ENCODE peak calls at places on chromosomes 4 and X, in four cellular contexts. One of them, this sample, is unnamed.

GRCh38 chr4:40124690-40125089 is 68.0 kb downstream of the N4BP2 start:
- DNase-seq in SHP77 treated with DMSO at 0.1 percent for 48 hours: no peak
- DNase-seq in NB4: no peak
- DNase-seq in cardiac muscle cell: no peak
- DNase-seq in this sample: no peak

GRCh38 chr4:40427138-40427537 is 92.0 kb downstream of the CHRNA9 start:
- DNase-seq in SHP77 treated with DMSO at 0.1 percent for 48 hours: no peak
- DNase-seq in cardiac muscle cell: no peak
- DNase-seq in NB4: peak; percentile 70
- DNase-seq in this sample: no peak

GRCh38 chr4:172352351-172352750 is 539.1 kb downstream of the GALNTL6 start:
- DNase-seq in SHP77 treated with DMSO at 0.1 percent for 48 hours: no peak
- DNase-seq in cardiac muscle cell: no peak
- DNase-seq in NB4: no peak
- DNase-seq in this sample: no peak

GRCh38 chr4:40283968-40284367 is 51.2 kb upstream of the CHRNA9 start:
- DNase-seq in cardiac muscle cell: no peak
- DNase-seq in SHP77 treated with DMSO at 0.1 percent for 48 hours: no peak
- DNase-seq in NB4: peak; percentile 61
- DNase-seq in this sample: peak; percentile 49

GRCh38 chr4:151950993-151951726 is 190.4 kb upstream of the GATB start:
- DNase-seq in SHP77 treated with DMSO at 0.1 percent for 48 hours: no peak
- DNase-seq in cardiac muscle cell: no peak
- DNase-seq in NB4: no peak
- DNase-seq in this sample: no peak

GRCh38 chr4:176635372-176636261 is 157.1 kb downstream of the VEGFC start:
- DNase-seq in NB4: peak; percentile 24
- DNase-seq in SHP77 treated with DMSO at 0.1 percent for 48 hours: no peak
- DNase-seq in cardiac muscle cell: no peak
- DNase-seq in this sample: peak; percentile 67

GRCh38 chrX:47809065-47809788 is 27.5 kb upstream of the ZNF81 start:
- DNase-seq in cardiac muscle cell: no peak
- DNase-seq in SHP77 treated with DMSO at 0.1 percent for 48 hours: no peak
- DNase-seq in NB4: no peak
- DNase-seq in this sample: no peak

GRCh38 chrX:55907968-55908607 is 190.5 kb downstream of the RRAGB start:
- DNase-seq in cardiac muscle cell: peak; percentile 63
- DNase-seq in SHP77 treated with DMSO at 0.1 percent for 48 hours: no peak
- DNase-seq in NB4: no peak
- DNase-seq in this sample: peak; percentile 14

GRCh38 chrX:41759817-41760216 is 35.8 kb downstream of the GPR82 start:
- DNase-seq in NB4: peak; percentile 61
- DNase-seq in SHP77 treated with DMSO at 0.1 percent for 48 hours: no peak
- DNase-seq in cardiac muscle cell: peak; percentile 38
- DNase-seq in this sample: no peak

GRCh38 chr4:25030283-25031076 is at the start of gene LGI2:
- DNase-seq in cardiac muscle cell: peak; percentile 70
- DNase-seq in NB4: peak; percentile 30
- DNase-seq in SHP77 treated with DMSO at 0.1 percent for 48 hours: no peak
- DNase-seq in this sample: no peak

GRCh38 chr4:95317124-95317820 is 231.5 kb downstream of the UNC5C start:
- DNase-seq in SHP77 treated with DMSO at 0.1 percent for 48 hours: no peak
- DNase-seq in NB4: no peak
- DNase-seq in cardiac muscle cell: peak; percentile 8
- DNase-seq in this sample: no peak

GRCh38 chr4:83631066-83631465 is 95.2 kb downstream of the GPAT3 start:
- DNase-seq in NB4: no peak
- DNase-seq in cardiac muscle cell: no peak
- DNase-seq in SHP77 treated with DMSO at 0.1 percent for 48 hours: no peak
- DNase-seq in this sample: no peak

GRCh38 chr4:25351777-25352421 is 25.2 kb upstream of the ANAPC4 start:
- DNase-seq in NB4: no peak
- DNase-seq in SHP77 treated with DMSO at 0.1 percent for 48 hours: no peak
- DNase-seq in cardiac muscle cell: no peak
- DNase-seq in this sample: peak; percentile 42

GRCh38 chrX:155313766-155314165 is 20.6 kb downstream of the CLIC2 start:
- DNase-seq in NB4: peak; percentile 21
- DNase-seq in SHP77 treated with DMSO at 0.1 percent for 48 hours: no peak
- DNase-seq in cardiac muscle cell: no peak
- DNase-seq in this sample: no peak

GRCh38 chrX:100647095-100647494 is 3.1 kb downstream of the SRPX2 start:
- DNase-seq in cardiac muscle cell: no peak
- DNase-seq in NB4: no peak
- DNase-seq in SHP77 treated with DMSO at 0.1 percent for 48 hours: no peak
- DNase-seq in this sample: no peak